ENCODE peak calls at places on chromosome 7, in seven cellular contexts. One of them, this sample, is unnamed.

GRCh38 chr7:122300607-122301079 is 3.9 kb downstream of the FEZF1 start:
- DNase-seq in mucosa of descending colon: no peak
- DNase-seq in AG04450: no peak
- DNase-seq in IMR-90: no peak
- DNase-seq in right lobe of liver: no peak
- DNase-seq in neural crest cell: no peak
- DNase-seq in CD14-positive monocyte: no peak
- DNase-seq in this sample: peak; percentile 32

GRCh38 chr7:137715101-137715500 is 131.7 kb downstream of the DGKI start:
- DNase-seq in mucosa of descending colon: no peak
- DNase-seq in AG04450: no peak
- DNase-seq in IMR-90: peak; percentile 16
- DNase-seq in right lobe of liver: no peak
- DNase-seq in neural crest cell: no peak
- DNase-seq in CD14-positive monocyte: no peak
- DNase-seq in this sample: peak; percentile 13

GRCh38 chr7:123747620-123748141 is 1.1 kb downstream of the WASL start:
- DNase-seq in mucosa of descending colon: peak; percentile 70
- DNase-seq in AG04450: peak; percentile 68
- DNase-seq in IMR-90: peak; percentile 88
- DNase-seq in right lobe of liver: peak; percentile 63
- DNase-seq in neural crest cell: peak; percentile 31
- DNase-seq in CD14-positive monocyte: no peak
- DNase-seq in this sample: peak; percentile 76

GRCh38 chr7:102044984-102045673 is 227.7 kb downstream of the CUX1 start:
- DNase-seq in mucosa of descending colon: no peak
- DNase-seq in AG04450: peak; percentile 84
- DNase-seq in IMR-90: peak; percentile 93
- DNase-seq in right lobe of liver: no peak
- DNase-seq in neural crest cell: no peak
- DNase-seq in CD14-positive monocyte: no peak
- DNase-seq in this sample: peak; percentile 71

GRCh38 chr7:30745251-30745650 is 6.7 kb upstream of the INMT start:
- DNase-seq in mucosa of descending colon: no peak
- DNase-seq in AG04450: no peak
- DNase-seq in IMR-90: no peak
- DNase-seq in right lobe of liver: no peak
- DNase-seq in neural crest cell: no peak
- DNase-seq in CD14-positive monocyte: no peak
- DNase-seq in this sample: peak; percentile 51

GRCh38 chr7:3397324-3397723 is 96.3 kb downstream of the SDK1 start:
- DNase-seq in mucosa of descending colon: no peak
- DNase-seq in AG04450: no peak
- DNase-seq in IMR-90: no peak
- DNase-seq in right lobe of liver: no peak
- DNase-seq in neural crest cell: no peak
- DNase-seq in CD14-positive monocyte: no peak
- DNase-seq in this sample: no peak

GRCh38 chr7:2978403-2978802 is 65.3 kb downstream of the CARD11 start:
- DNase-seq in mucosa of descending colon: peak; percentile 72
- DNase-seq in AG04450: no peak
- DNase-seq in IMR-90: no peak
- DNase-seq in right lobe of liver: peak; percentile 36
- DNase-seq in neural crest cell: no peak
- DNase-seq in CD14-positive monocyte: no peak
- DNase-seq in this sample: no peak

GRCh38 chr7:63925626-63926460 is 72.8 kb upstream of the ZNF722 start:
- DNase-seq in mucosa of descending colon: peak; percentile 93
- DNase-seq in AG04450: no peak
- DNase-seq in IMR-90: no peak
- DNase-seq in right lobe of liver: peak; percentile 92
- DNase-seq in neural crest cell: no peak
- DNase-seq in CD14-positive monocyte: peak; percentile 90
- DNase-seq in this sample: peak; percentile 29

GRCh38 chr7:147513451-147513850 is 1077.1 kb upstream of the C7orf33 start:
- DNase-seq in mucosa of descending colon: no peak
- DNase-seq in AG04450: no peak
- DNase-seq in IMR-90: no peak
- DNase-seq in right lobe of liver: no peak
- DNase-seq in neural crest cell: no peak
- DNase-seq in CD14-positive monocyte: no peak
- DNase-seq in this sample: peak; percentile 19

GRCh38 chr7:151065516-151065915 is 6.1 kb downstream of the SLC4A2 start:
- DNase-seq in mucosa of descending colon: no peak
- DNase-seq in AG04450: no peak
- DNase-seq in IMR-90: no peak
- DNase-seq in right lobe of liver: no peak
- DNase-seq in neural crest cell: no peak
- DNase-seq in CD14-positive monocyte: no peak
- DNase-seq in this sample: no peak

GRCh38 chr7:29988391-29989256 is 977 bp downstream of the SCRN1 start:
- DNase-seq in mucosa of descending colon: peak; percentile 66
- DNase-seq in AG04450: no peak
- DNase-seq in IMR-90: peak; percentile 73
- DNase-seq in right lobe of liver: peak; percentile 53
- DNase-seq in neural crest cell: peak; percentile 37
- DNase-seq in CD14-positive monocyte: peak; percentile 54
- DNase-seq in this sample: peak; percentile 83

GRCh38 chr7:16812542-16813231 is 7.9 kb upstream of the AGR2 start:
- DNase-seq in mucosa of descending colon: no peak
- DNase-seq in AG04450: no peak
- DNase-seq in IMR-90: no peak
- DNase-seq in right lobe of liver: no peak
- DNase-seq in neural crest cell: no peak
- DNase-seq in CD14-positive monocyte: no peak
- DNase-seq in this sample: no peak

GRCh38 chr7:43669286-43670081 is 59.8 kb downstream of the COA1 start:
- DNase-seq in mucosa of descending colon: no peak
- DNase-seq in AG04450: no peak
- DNase-seq in IMR-90: no peak
- DNase-seq in right lobe of liver: no peak
- DNase-seq in neural crest cell: no peak
- DNase-seq in CD14-positive monocyte: no peak
- DNase-seq in this sample: peak; percentile 44

GRCh38 chr7:102433319-102434038 is at the start of gene ORAI2:
- DNase-seq in mucosa of descending colon: peak; percentile 86
- DNase-seq in AG04450: no peak
- DNase-seq in IMR-90: peak; percentile 59
- DNase-seq in right lobe of liver: peak; percentile 91
- DNase-seq in neural crest cell: peak; percentile 70
- DNase-seq in CD14-positive monocyte: peak; percentile 85
- DNase-seq in this sample: peak; percentile 75

GRCh38 chr7:34104992-34105391 is 199.7 kb downstream of the BMPER start:
- DNase-seq in mucosa of descending colon: no peak
- DNase-seq in AG04450: no peak
- DNase-seq in IMR-90: peak; percentile 19
- DNase-seq in right lobe of liver: no peak
- DNase-seq in neural crest cell: no peak
- DNase-seq in CD14-positive monocyte: no peak
- DNase-seq in this sample: peak; percentile 41

GRCh38 chr7:136062625-136063336 is 85.6 kb upstream of the MTPN start:
- DNase-seq in mucosa of descending colon: no peak
- DNase-seq in AG04450: no peak
- DNase-seq in IMR-90: no peak
- DNase-seq in right lobe of liver: no peak
- DNase-seq in neural crest cell: no peak
- DNase-seq in CD14-positive monocyte: no peak
- DNase-seq in this sample: no peak

GRCh38 chr7:33040803-33041516 is 21.6 kb downstream of the NT5C3A start:
- DNase-seq in mucosa of descending colon: no peak
- DNase-seq in AG04450: no peak
- DNase-seq in IMR-90: peak; percentile 36
- DNase-seq in right lobe of liver: no peak
- DNase-seq in neural crest cell: no peak
- DNase-seq in CD14-positive monocyte: no peak
- DNase-seq in this sample: peak; percentile 34

GRCh38 chr7:12508554-12508953 is 62.0 kb upstream of the SCIN start:
- DNase-seq in mucosa of descending colon: no peak
- DNase-seq in AG04450: no peak
- DNase-seq in IMR-90: no peak
- DNase-seq in right lobe of liver: no peak
- DNase-seq in neural crest cell: no peak
- DNase-seq in CD14-positive monocyte: no peak
- DNase-seq in this sample: no peak

GRCh38 chr7:51315393-51316261 is 982 bp downstream of the COBL start:
- DNase-seq in mucosa of descending colon: peak; percentile 84
- DNase-seq in AG04450: no peak
- DNase-seq in IMR-90: no peak
- DNase-seq in right lobe of liver: peak; percentile 77
- DNase-seq in neural crest cell: peak; percentile 11
- DNase-seq in CD14-positive monocyte: no peak
- DNase-seq in this sample: peak; percentile 2

GRCh38 chr7:33905389-33906032 is at the start of gene BMPER:
- DNase-seq in mucosa of descending colon: peak; percentile 31
- DNase-seq in AG04450: no peak
- DNase-seq in IMR-90: peak; percentile 19
- DNase-seq in right lobe of liver: peak; percentile 52
- DNase-seq in neural crest cell: peak; percentile 22
- DNase-seq in CD14-positive monocyte: no peak
- DNase-seq in this sample: no peak

GRCh38 chr7:30430300-30430699 is 48.3 kb downstream of the NOD1 start:
- DNase-seq in mucosa of descending colon: peak; percentile 52
- DNase-seq in AG04450: no peak
- DNase-seq in IMR-90: no peak
- DNase-seq in right lobe of liver: no peak
- DNase-seq in neural crest cell: no peak
- DNase-seq in CD14-positive monocyte: peak; percentile 56
- DNase-seq in this sample: peak; percentile 16

GRCh38 chr7:19284136-19284535 is 138.9 kb upstream of the FERD3L start:
- DNase-seq in mucosa of descending colon: no peak
- DNase-seq in AG04450: no peak
- DNase-seq in IMR-90: no peak
- DNase-seq in right lobe of liver: no peak
- DNase-seq in neural crest cell: no peak
- DNase-seq in CD14-positive monocyte: no peak
- DNase-seq in this sample: no peak

GRCh38 chr7:24965831-24966708 is 13.9 kb downstream of the OSBPL3 start:
- DNase-seq in mucosa of descending colon: peak; percentile 41
- DNase-seq in AG04450: no peak
- DNase-seq in IMR-90: peak; percentile 15
- DNase-seq in right lobe of liver: no peak
- DNase-seq in neural crest cell: no peak
- DNase-seq in CD14-positive monocyte: no peak
- DNase-seq in this sample: no peak

GRCh38 chr7:100705341-100705752 is 574 bp upstream of the POP7 start:
- DNase-seq in mucosa of descending colon: peak; percentile 90
- DNase-seq in AG04450: no peak
- DNase-seq in IMR-90: peak; percentile 59
- DNase-seq in right lobe of liver: peak; percentile 81
- DNase-seq in neural crest cell: peak; percentile 96
- DNase-seq in CD14-positive monocyte: peak; percentile 69
- DNase-seq in this sample: peak; percentile 76

GRCh38 chr7:151494569-151495284 is 25.0 kb downstream of the RHEB start:
- DNase-seq in mucosa of descending colon: no peak
- DNase-seq in AG04450: no peak
- DNase-seq in IMR-90: no peak
- DNase-seq in right lobe of liver: no peak
- DNase-seq in neural crest cell: no peak
- DNase-seq in CD14-positive monocyte: no peak
- DNase-seq in this sample: no peak

GRCh38 chr7:2015251-2015871 is 217.4 kb downstream of the MAD1L1 start:
- DNase-seq in mucosa of descending colon: peak; percentile 11
- DNase-seq in AG04450: no peak
- DNase-seq in IMR-90: no peak
- DNase-seq in right lobe of liver: no peak
- DNase-seq in neural crest cell: no peak
- DNase-seq in CD14-positive monocyte: peak; percentile 47
- DNase-seq in this sample: no peak

GRCh38 chr7:39198556-39198955 is 220.8 kb downstream of the POU6F2 start:
- DNase-seq in mucosa of descending colon: no peak
- DNase-seq in AG04450: no peak
- DNase-seq in IMR-90: no peak
- DNase-seq in right lobe of liver: no peak
- DNase-seq in neural crest cell: no peak
- DNase-seq in CD14-positive monocyte: no peak
- DNase-seq in this sample: no peak

DNA sequence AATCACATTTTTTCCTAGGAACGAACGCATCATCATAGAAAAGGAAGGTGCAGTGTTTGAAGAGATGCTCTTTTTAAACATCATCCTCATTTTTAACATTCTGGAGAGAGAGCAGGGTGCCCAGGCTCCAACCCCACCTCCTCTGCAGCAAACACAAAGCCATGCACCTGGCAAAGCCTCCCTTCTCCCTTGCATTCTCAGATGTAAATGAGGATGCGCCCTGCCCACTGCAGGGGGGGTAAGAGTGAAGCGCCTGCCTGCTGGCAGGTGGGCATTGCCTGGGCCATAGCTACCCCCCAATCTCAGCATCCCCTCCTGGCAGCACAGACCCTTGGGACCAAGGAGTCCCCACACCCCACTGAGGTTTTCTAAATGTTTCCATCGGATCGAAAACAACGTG is 92.4 kb downstream of the PTPRN2 start:
- DNase-seq in mucosa of descending colon: no peak
- DNase-seq in AG04450: no peak
- DNase-seq in IMR-90: no peak
- DNase-seq in right lobe of liver: no peak
- DNase-seq in neural crest cell: no peak
- DNase-seq in CD14-positive monocyte: no peak
- DNase-seq in this sample: no peak
- TF ChIP-seq CTCF in mucosa of descending colon: no peak
- TF ChIP-seq CTCF in AG04450: no peak
- TF ChIP-seq CTCF in IMR-90: no peak
- TF ChIP-seq CTCF in right lobe of liver: no peak
- TF ChIP-seq CTCF in neural crest cell: no peak
- TF ChIP-seq CTCF in CD14-positive monocyte: no peak
- TF ChIP-seq CTCF in this sample: no peak

DNA sequence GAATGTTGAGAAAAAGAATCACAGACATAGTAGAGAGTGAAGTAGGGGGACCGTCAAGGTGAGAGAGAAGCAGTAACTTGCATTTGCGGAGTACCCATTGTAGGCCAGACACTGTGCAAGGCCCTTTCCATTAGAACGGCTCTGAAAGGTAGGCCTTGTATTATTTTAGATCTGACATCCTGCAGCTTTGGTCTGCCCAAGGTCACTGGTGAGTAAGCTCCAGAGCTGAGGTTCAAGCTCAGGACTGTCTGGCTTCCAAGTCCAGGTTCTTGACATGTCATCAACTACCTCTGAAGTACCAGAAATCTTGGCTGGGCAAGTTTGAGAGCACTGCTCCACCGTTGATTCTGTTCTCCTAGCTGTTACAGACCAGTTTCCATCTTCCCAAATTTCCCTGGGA is 13.2 kb upstream of the EVX1 start:
- DNase-seq in mucosa of descending colon: no peak
- DNase-seq in AG04450: no peak
- DNase-seq in IMR-90: no peak
- DNase-seq in right lobe of liver: no peak
- DNase-seq in neural crest cell: no peak
- DNase-seq in CD14-positive monocyte: no peak
- DNase-seq in this sample: no peak
- TF ChIP-seq CTCF in mucosa of descending colon: no peak
- TF ChIP-seq CTCF in AG04450: no peak
- TF ChIP-seq CTCF in IMR-90: no peak
- TF ChIP-seq CTCF in right lobe of liver: no peak
- TF ChIP-seq CTCF in neural crest cell: no peak
- TF ChIP-seq CTCF in CD14-positive monocyte: no peak
- TF ChIP-seq CTCF in this sample: no peak

GRCh38 chr7:97090761-97091353 is 26.6 kb upstream of the SDHAF3 start:
- DNase-seq in mucosa of descending colon: no peak
- DNase-seq in AG04450: no peak
- DNase-seq in IMR-90: no peak
- DNase-seq in right lobe of liver: no peak
- DNase-seq in neural crest cell: no peak
- DNase-seq in CD14-positive monocyte: no peak
- DNase-seq in this sample: no peak
- TF ChIP-seq CTCF in mucosa of descending colon: no peak
- TF ChIP-seq CTCF in AG04450: no peak
- TF ChIP-seq CTCF in IMR-90: no peak
- TF ChIP-seq CTCF in right lobe of liver: no peak
- TF ChIP-seq CTCF in neural crest cell: no peak
- TF ChIP-seq CTCF in CD14-positive monocyte: no peak
- TF ChIP-seq CTCF in this sample: no peak

GRCh38 chr7:26399309-26399610 is 107.6 kb downstream of the SNX10 start:
- DNase-seq in mucosa of descending colon: peak; percentile 50
- DNase-seq in AG04450: no peak
- DNase-seq in IMR-90: peak; percentile 2
- DNase-seq in right lobe of liver: peak; percentile 48
- DNase-seq in neural crest cell: peak; percentile 24
- DNase-seq in CD14-positive monocyte: no peak
- DNase-seq in this sample: peak; percentile 16
- TF ChIP-seq CTCF in mucosa of descending colon: no peak
- TF ChIP-seq CTCF in AG04450: no peak
- TF ChIP-seq CTCF in IMR-90: no peak
- TF ChIP-seq CTCF in right lobe of liver: no peak
- TF ChIP-seq CTCF in neural crest cell: peak; percentile 40
- TF ChIP-seq CTCF in CD14-positive monocyte: no peak
- TF ChIP-seq CTCF in this sample: peak; percentile 13

This sample was measured in cardiac fibroblast.